ENCODE peak calls at places on chromosomes 6 and 20, in four cellular contexts. V is GM23338, F is AG10803, D is stomach. T is an unnamed sample.

GRCh38 chr20:36887779-36888133 is 11.8 kb downstream of the TLDC2 start:
- DNase-seq in V (peak; percentile 24), F (peak; percentile 8), D (no peak), T (no peak)

GRCh38 chr6:137880633-137881521 is 13.8 kb downstream of the TNFAIP3 start:
- DNase-seq in V (no peak), F (no peak), D (no peak), T (no peak)

GRCh38 chr20:44549123-44549522 is 27.3 kb upstream of the SERINC3 start:
- DNase-seq in V (no peak), F (no peak), D (no peak), T (peak; percentile 81)

GRCh38 chr6:16285467-16286150 is 47.2 kb downstream of the GMPR start:
- DNase-seq in V (no peak), F (no peak), D (no peak), T (no peak)

GRCh38 chr6:12656841-12657435 is 59.6 kb upstream of the PHACTR1 start:
- DNase-seq in V (no peak), F (peak; percentile 56), D (no peak), T (no peak)

GRCh38 chr6:2476376-2476775 is 231.0 kb upstream of the GMDS start:
- DNase-seq in V (no peak), F (peak; percentile 20), D (no peak), T (no peak)

GRCh38 chr20:31833130-31833930 is 12.1 kb downstream of the FOXS1 start:
- DNase-seq in V (peak; percentile 98), F (no peak), D (peak; percentile 66), T (peak; percentile 41)

GRCh38 chr6:134551245-134551960 is 233.5 kb upstream of the SGK1 start:
- DNase-seq in V (no peak), F (peak; percentile 90), D (no peak), T (peak; percentile 87)

GRCh38 chr6:105851586-105851985 is 234.6 kb upstream of the PRDM1 start:
- DNase-seq in V (no peak), F (peak; percentile 26), D (no peak), T (no peak)

GRCh38 chr6:71403422-71404134 is 115.0 kb downstream of the OGFRL1 start:
- DNase-seq in V (peak; percentile 45), F (no peak), D (no peak), T (no peak)

GRCh38 chr6:166259296-166259977 is 48.8 kb downstream of the PRR18 start:
- DNase-seq in V (peak; percentile 27), F (no peak), D (no peak), T (no peak)

GRCh38 chr6:36735110-36735971 is 37.7 kb downstream of the RAB44 start:
- DNase-seq in V (peak; percentile 52), F (peak; percentile 90), D (peak; percentile 72), T (peak; percentile 87)

GRCh38 chr20:10469599-10469998 is 34.5 kb downstream of the SLX4IP start:
- DNase-seq in V (peak; percentile 88), F (peak; percentile 88), D (no peak), T (peak; percentile 91)

GRCh38 chr20:47349365-47350180 is 6.9 kb downstream of the ZMYND8 start:
- DNase-seq in V (peak; percentile 67), F (peak; percentile 42), D (no peak), T (no peak)

GRCh38 chr6:46882622-46883021 is 39.1 kb downstream of the ADGRF5 start:
- DNase-seq in V (no peak), F (no peak), D (no peak), T (no peak)

GRCh38 chr20:48841861-48842529 is 14.2 kb upstream of the PREX1 start:
- DNase-seq in V (no peak), F (peak; percentile 78), D (no peak), T (peak; percentile 78)

GRCh38 chr20:15889073-15889923 is 684.0 kb downstream of the KIF16B start:
- DNase-seq in V (no peak), F (no peak), D (no peak), T (no peak)

GRCh38 chr20:34083137-34083536 is 28.9 kb downstream of the EIF2S2 start:
- DNase-seq in V (peak; percentile 17), F (peak; percentile 94), D (peak; percentile 75), T (peak; percentile 94)

GRCh38 chr6:90285611-90286381 is 10.8 kb downstream of the BACH2 start:
- DNase-seq in V (peak; percentile 78), F (peak; percentile 79), D (peak; percentile 69), T (peak; percentile 87)

GRCh38 chr6:113530769-113531168 is 326.4 kb upstream of the MARCKS start:
- DNase-seq in V (no peak), F (peak; percentile 53), D (no peak), T (peak; percentile 57)

GRCh38 chr6:37934276-37934675 is 114.7 kb downstream of the ZFAND3 start:
- DNase-seq in V (no peak), F (no peak), D (no peak), T (no peak)

GRCh38 chr20:5085380-5085779 is 34.4 kb downstream of the PCNA start:
- DNase-seq in V (no peak), F (no peak), D (peak; percentile 29), T (no peak)

GRCh38 chr6:11632795-11633511 is 95.4 kb downstream of the TMEM170B start:
- DNase-seq in V (no peak), F (peak; percentile 79), D (no peak), T (peak; percentile 39)

GRCh38 chr6:150202404-150202803 is 59.6 kb downstream of the PPP1R14C start:
- DNase-seq in V (no peak), F (no peak), D (peak; percentile 39), T (no peak)

GRCh38 chr6:25192562-25192961 is 86.6 kb upstream of the CARMIL1 start:
- DNase-seq in V (peak; percentile 22), F (peak; percentile 80), D (no peak), T (no peak)

GRCh38 chr6:47485491-47486135 is 8.0 kb downstream of the CD2AP start:
- DNase-seq in V (no peak), F (no peak), D (no peak), T (no peak)

GRCh38 chr20:17543531-17543961 is 12.4 kb upstream of the BFSP1 start:
- DNase-seq in V (no peak), F (peak; percentile 87), D (no peak), T (peak; percentile 92)

T was measured in fibroblast of villous mesenchyme.